ENCODE peak calls at places on chromosomes 11 and 22, in eight cellular contexts. S is HuH-7.5, P is HAP-1, B is aorta, Y is amniotic stem cell, G is amygdala, Q is AG04450, A is germinal center. H is an unnamed sample.

GRCh38 chr11:7833527-7833926 is 36.8 kb upstream of the OR5P2 start:
- DNase-seq in Y (no peak), G (no peak), B (no peak), Q (no peak), P (no peak), S (no peak), A (no peak), H (no peak)

GRCh38 chr11:94825111-94825880 is 57.1 kb downstream of the AMOTL1 start:
- DNase-seq in P (no peak), S (no peak), A (no peak), B (no peak), G (peak), Q (no peak), Y (no peak), H (no peak)

GRCh38 chr11:68264741-68265540 is 6.8 kb downstream of the C11orf24 start:
- DNase-seq in B (no peak), Q (no peak), P (no peak), S (no peak), A (no peak), G (no peak), Y (no peak), H (no peak)

GRCh38 chr22:21003782-21004181 is 1.9 kb upstream of the THAP7 start:
- DNase-seq in B (no peak), A (no peak), Y (no peak), Q (no peak), P (no peak), S (no peak), G (no peak), H (no peak)

GRCh38 chr11:119320593-119321524 is 3.9 kb upstream of the MCAM start:
- DNase-seq in P (peak), Y (no peak), S (peak), Q (no peak), G (peak), B (peak), A (peak), H (peak)

GRCh38 chr22:20550057-20550817 is 42.8 kb downstream of the MED15 start:
- DNase-seq in B (no peak), S (no peak), P (no peak), Q (no peak), Y (no peak), G (no peak), A (no peak), H (no peak)

GRCh38 chr11:107844041-107844440 is 14.5 kb downstream of the SLC35F2 start:
- DNase-seq in Q (no peak), P (no peak), S (no peak), A (no peak), B (no peak), Y (no peak), G (no peak), H (no peak)

GRCh38 chr11:70158201-70158600 is 44.9 kb upstream of the FADD start:
- DNase-seq in Q (no peak), Y (no peak), B (peak), A (no peak), G (no peak), P (peak), S (peak), H (peak)

GRCh38 chr22:47142427-47143046 is 380.1 kb downstream of the TBC1D22A start:
- DNase-seq in S (no peak), P (no peak), Q (no peak), G (no peak), B (no peak), Y (no peak), A (no peak), H (no peak)

GRCh38 chr11:62127941-62128770 is 4.3 kb downstream of the INCENP start:
- DNase-seq in P (no peak), Q (no peak), G (no peak), S (no peak), Y (no peak), B (no peak), A (no peak), H (no peak)

GRCh38 chr11:12901874-12902481 is 107.1 kb upstream of the RASSF10 start:
- DNase-seq in P (no peak), S (no peak), Y (no peak), A (no peak), B (no peak), Q (no peak), G (no peak), H (no peak)

GRCh38 chr11:12494699-12495098 is 117.3 kb downstream of the PARVA start:
- DNase-seq in A (no peak), G (no peak), Q (no peak), Y (no peak), P (no peak), B (no peak), S (no peak), H (no peak)

GRCh38 chr11:75508051-75508561 is 17.6 kb downstream of the GDPD5 start:
- DNase-seq in Y (no peak), G (no peak), A (peak), P (no peak), B (no peak), Q (no peak), S (no peak), H (no peak)

GRCh38 chr22:44884968-44885805 is 124.6 kb downstream of the PHF21B start:
- DNase-seq in A (no peak), S (peak), Y (no peak), B (no peak), G (no peak), Q (no peak), P (peak), H (no peak)

GRCh38 chr11:13134886-13135285 is 125.8 kb downstream of the RASSF10 start:
- DNase-seq in B (no peak), P (no peak), S (no peak), G (no peak), A (no peak), Q (no peak), Y (no peak), H (no peak)

GRCh38 chr11:31810779-31811647 is at the start of gene PAX6:
- DNase-seq in A (peak), G (peak), Q (no peak), B (peak), Y (no peak), S (peak), P (peak), H (peak)

GRCh38 chr22:29171721-29172120 is 34.0 kb upstream of the EMID1 start:
- DNase-seq in Q (no peak), A (no peak), Y (no peak), S (no peak), G (no peak), B (peak), P (no peak), H (no peak)

GRCh38 chr11:86608251-86608799 is 64.1 kb downstream of the ME3 start:
- DNase-seq in G (peak), S (peak), B (peak), P (peak), Q (peak), Y (peak), A (peak), H (peak)

GRCh38 chr11:12162652-12163051 is 52.3 kb downstream of the MICAL2 start:
- DNase-seq in B (no peak), S (no peak), P (no peak), A (no peak), Q (no peak), Y (no peak), G (no peak), H (no peak)

GRCh38 chr11:65043881-65044501 is 3.0 kb downstream of the SAC3D1 start:
- DNase-seq in Q (no peak), Y (no peak), A (no peak), B (peak), P (no peak), S (no peak), G (peak), H (no peak)

GRCh38 chr22:19290400-19291217 is 910 bp downstream of the CLTCL1 start:
- DNase-seq in B (no peak), Y (no peak), G (no peak), A (no peak), Q (no peak), S (no peak), P (peak), H (no peak)

GRCh38 chr11:443542-444199 is 1.9 kb upstream of the ANO9 start:
- DNase-seq in A (no peak), Q (no peak), B (peak), S (no peak), Y (no peak), G (no peak), P (no peak), H (no peak)

GRCh38 chr11:11028017-11028692 is 170.3 kb upstream of the ZBED5 start:
- DNase-seq in A (peak), B (peak), Y (no peak), P (peak), S (peak), Q (no peak), G (peak), H (peak)

GRCh38 chr11:115333106-115333505 is 171.1 kb downstream of the CADM1 start:
- DNase-seq in A (no peak), S (no peak), G (no peak), B (no peak), Y (no peak), P (no peak), Q (no peak), H (no peak)

GRCh38 chr11:105838668-105839403 is 183.2 kb downstream of the MSANTD4 start:
- DNase-seq in A (no peak), S (no peak), Q (peak), Y (no peak), B (no peak), G (no peak), P (no peak), H (no peak)

H was measured in neural crest cell.